ENCODE peak calls at places on chromosomes 2 and 18, in four cellular contexts. P is testis, M is psoas muscle, O is esophagus squamous epithelium. V is an unnamed sample.

GRCh38 chr2:47221956-47222355 is 66.8 kb upstream of the STPG4 start:
- DNase-seq in P (no peak), M (no peak), O (no peak), V (no peak)

GRCh38 chr2:181742908-181743722 is 62.8 kb upstream of the NEUROD1 start:
- DNase-seq in P (peak; percentile 71), M (no peak), O (no peak), V (peak; percentile 9)

GRCh38 chr2:70113396-70114100 is 26.3 kb downstream of the PCBP1 start:
- DNase-seq in P (no peak), M (no peak), O (no peak), V (no peak)

GRCh38 chr2:61952291-61952690 is 46.8 kb downstream of the COMMD1 start:
- DNase-seq in P (no peak), M (no peak), O (no peak), V (no peak)

GRCh38 chr2:172607379-172607928 is 51.6 kb downstream of the PDK1 start:
- DNase-seq in P (no peak), M (no peak), O (no peak), V (no peak)

GRCh38 chr18:8813621-8814020 is 108.3 kb downstream of the MTCL1 start:
- DNase-seq in P (no peak), M (no peak), O (no peak), V (no peak)

GRCh38 chr18:22643731-22644130 is 226.0 kb upstream of the CTAGE1 start:
- DNase-seq in P (no peak), M (no peak), O (no peak), V (no peak)

GRCh38 chr2:119248311-119248710 is 24.7 kb downstream of the STEAP3 start:
- DNase-seq in P (no peak), M (no peak), O (no peak), V (no peak)

GRCh38 chr2:203200866-203201265 is 38.0 kb upstream of the CYP20A1 start:
- DNase-seq in P (no peak), M (no peak), O (no peak), V (no peak)

GRCh38 chr2:222241471-222241870 is 57.3 kb downstream of the PAX3 start:
- DNase-seq in P (no peak), M (no peak), O (no peak), V (no peak)

GRCh38 chr2:143085125-143085784 is 44.0 kb upstream of the ARHGAP15 start:
- DNase-seq in P (no peak), M (no peak), O (no peak), V (no peak)

GRCh38 chr2:111219285-111219684 is 98.6 kb downstream of the BCL2L11 start:
- DNase-seq in P (no peak), M (no peak), O (no peak), V (no peak)

GRCh38 chr2:60852282-60852860 is 29.0 kb upstream of the REL start:
- DNase-seq in P (peak; percentile 28), M (no peak), O (no peak), V (no peak)

GRCh38 chr2:46441838-46442712 is 37.3 kb upstream of the TMEM247 start:
- DNase-seq in P (no peak), M (no peak), O (no peak), V (no peak)

GRCh38 chr2:234843411-234843810 is 108.4 kb upstream of the SH3BP4 start:
- DNase-seq in P (no peak), M (no peak), O (no peak), V (no peak)

GRCh38 chr2:110807520-110807919 is 75.1 kb downstream of the ACOXL start:
- DNase-seq in P (no peak), M (peak; percentile 61), O (no peak), V (no peak)

GRCh38 chr2:1246239-1246638 is 167.0 kb upstream of the TPO start:
- DNase-seq in P (no peak), M (no peak), O (no peak), V (no peak)

GRCh38 chr2:202307690-202308089 is 42.1 kb downstream of the NOP58 start:
- DNase-seq in P (no peak), M (no peak), O (no peak), V (no peak)

GRCh38 chr2:22900674-22901073 is 484.3 kb upstream of the KLHL29 start:
- DNase-seq in P (no peak), M (no peak), O (no peak), V (no peak)

GRCh38 chr2:122755281-122755780 is 999.9 kb downstream of the TSN start:
- DNase-seq in P (no peak), M (no peak), O (no peak), V (no peak)

GRCh38 chr18:76452357-76452756 is 42.7 kb downstream of the ZNF516 start:
- DNase-seq in P (peak; percentile 13), M (no peak), O (no peak), V (no peak)

GRCh38 chr2:31270136-31270535 is 36.2 kb downstream of the EHD3 start:
- DNase-seq in P (no peak), M (no peak), O (no peak), V (no peak)

GRCh38 chr2:3625186-3625585 is 30.3 kb downstream of the COLEC11 start:
- DNase-seq in P (peak; percentile 7), M (no peak), O (no peak), V (no peak)

GRCh38 chr2:121031568-121032340 is 253.2 kb downstream of the TFCP2L1 start:
- DNase-seq in P (no peak), M (no peak), O (no peak), V (no peak)
- H3K27me3 ChIP-seq in P (no peaks in the 10 kb centered on the region), M (no peaks in the 10 kb centered on the region), O (peaks cover 41% of the 10 kb centered on the region), V (no peaks in the 10 kb centered on the region)

DNA sequence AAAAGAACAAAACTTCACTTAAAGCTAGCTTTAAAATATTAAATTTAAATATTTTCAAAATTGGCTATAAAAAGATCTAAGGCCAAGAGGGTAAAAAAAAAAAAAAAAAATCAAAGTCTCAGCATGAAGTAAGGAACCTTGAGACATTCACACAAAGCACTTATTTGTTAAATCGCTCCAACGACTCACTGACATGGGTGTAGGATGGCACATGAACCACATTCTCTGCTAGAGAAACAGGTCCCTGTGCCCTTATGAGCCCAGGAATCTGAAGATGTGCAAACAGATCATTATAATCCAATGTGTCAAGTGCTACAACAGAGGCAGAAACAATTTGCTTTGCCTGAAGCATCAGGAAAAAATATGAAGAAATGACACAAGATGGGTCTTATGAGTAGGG is 13.8 kb downstream of the LAPTM4A start:
- DNase-seq in P (no peak), M (no peak), O (no peak), V (no peak)
- H3K4me1 ChIP-seq in P (peaks cover 37% of the 10 kb centered on the region), M (peaks cover 8% of the 10 kb centered on the region), O (no peaks in the 10 kb centered on the region), V (no peaks in the 10 kb centered on the region)

GRCh38 chr2:118223487-118224136 is 135.3 kb downstream of the INSIG2 start:
- DNase-seq in P (peak; percentile 21), M (no peak), O (no peak), V (no peak)
- H3K27ac ChIP-seq in P (no peak overlapping the region), M (peak overlapping the region; percentile 69), O (no peak overlapping the region), V (no peak overlapping the region)

GRCh38 chr2:208791257-208791656 is 384.7 kb downstream of the PTH2R start:
- DNase-seq in P (no peak), M (no peak), O (no peak), V (no peak)
- H3K27me3 ChIP-seq in P (no peaks in the 10 kb centered on the region), M (no peaks in the 10 kb centered on the region), O (no peaks in the 10 kb centered on the region), V (no peaks in the 10 kb centered on the region)

DNA sequence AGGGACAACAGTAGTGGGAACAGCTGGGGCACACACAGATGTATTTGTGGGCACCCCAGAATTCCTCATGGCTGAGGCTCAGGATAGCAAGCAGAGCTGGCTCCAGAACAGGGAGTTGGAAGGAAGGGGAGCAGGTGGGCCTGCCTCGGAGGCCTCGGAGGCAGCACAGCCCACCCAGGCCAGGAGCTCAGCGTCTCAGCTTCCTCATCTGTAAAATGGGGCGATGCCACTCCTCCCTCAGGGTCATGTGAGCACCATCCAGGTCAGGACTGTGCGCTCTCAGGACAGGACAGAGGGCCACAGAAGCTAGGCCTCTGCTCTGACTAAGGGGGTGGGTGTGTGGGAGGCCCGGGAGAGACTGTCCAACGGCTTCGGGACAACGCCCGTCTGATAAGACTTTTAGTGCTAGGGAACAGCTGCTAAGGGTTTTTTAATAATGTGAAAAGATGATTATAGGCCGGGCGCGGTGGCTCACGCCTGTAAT is 106.2 kb downstream of the HDAC4 start:
- DNase-seq in P (peak; percentile 51), M (no peak), O (no peak), V (no peak)
- H3K4me1 ChIP-seq in P (peaks cover 52% of the 10 kb centered on the region), M (peaks cover 88% of the 10 kb centered on the region), O (peaks cover 15% of the 10 kb centered on the region), V (peaks cover 27% of the 10 kb centered on the region)